ENCODE peak calls at places on chromosome 15, in ten cellular contexts. C is upper lobe of left lung; U is HEK293T; O is stimulated activated CD4-positive, alpha-beta T cell treated with anti-CD3 and anti-CD28 coated beads, Interleukin-2, amount 100 ng/mL, for 48 hours; H is right lobe of liver; W is activated T-cell treated with anti-CD3 and anti-CD28 coated beads for 1 hour; A is RPMI7951; Y is epithelial cell of esophagus; D is GOT3; V is pancreas. I is an unnamed sample.

GRCh38 chr15:63827113-63827512 is 6.6 kb downstream of the HERC1 start:
- DNase-seq in C (no peak), U (no peak), O (no peak), H (no peak), W (no peak), A (no peak), Y (no peak), D (no peak), V (no peak), I (no peak)

GRCh38 chr15:68830141-68830540 is 9.4 kb upstream of the ANP32A start:
- DNase-seq in C (no peak), U (no peak), O (no peak), H (no peak), W (no peak), A (no peak), Y (no peak), D (no peak), V (no peak), I (no peak)

GRCh38 chr15:70159397-70160009 is 61.8 kb upstream of the TLE3 start:
- DNase-seq in C (no peak), U (no peak), O (no peak), H (no peak), W (no peak), A (no peak), Y (no peak), D (no peak), V (no peak), I (no peak)

GRCh38 chr15:89371145-89372044 is 36.8 kb upstream of the POLG start:
- DNase-seq in C (no peak), U (no peak), O (no peak), H (no peak), W (no peak), A (no peak), Y (peak), D (no peak), V (peak), I (no peak)

GRCh38 chr15:81910997-81911396 is 134.8 kb downstream of the MEX3B start:
- DNase-seq in C (no peak), U (no peak), O (no peak), H (no peak), W (no peak), A (no peak), Y (no peak), D (no peak), V (no peak), I (no peak)

GRCh38 chr15:31254431-31255175 is 72.0 kb upstream of the KLF13 start:
- DNase-seq in C (no peak), U (peak), O (no peak), H (no peak), W (no peak), A (peak), Y (no peak), D (no peak), V (no peak), I (no peak)

GRCh38 chr15:66854012-66854965 is 152.3 kb downstream of the SMAD6 start:
- DNase-seq in C (peak), U (no peak), O (no peak), H (peak), W (no peak), A (no peak), Y (no peak), D (no peak), V (no peak), I (no peak)

GRCh38 chr15:80399508-80399907 is 4.7 kb upstream of the ARNT2 start:
- DNase-seq in C (no peak), U (no peak), O (no peak), H (no peak), W (no peak), A (no peak), Y (no peak), D (no peak), V (no peak), I (no peak)

GRCh38 chr15:99207672-99208071 is 41.7 kb downstream of the TTC23 start:
- DNase-seq in C (no peak), U (no peak), O (no peak), H (no peak), W (no peak), A (no peak), Y (no peak), D (no peak), V (no peak), I (peak)

GRCh38 chr15:81948751-81949150 is 97.1 kb downstream of the MEX3B start:
- DNase-seq in C (no peak), U (no peak), O (no peak), H (no peak), W (no peak), A (peak), Y (no peak), D (no peak), V (no peak), I (no peak)

GRCh38 chr15:36584511-36584910 is 5.1 kb downstream of the CDIN1 start:
- DNase-seq in C (no peak), U (no peak), O (no peak), H (no peak), W (no peak), A (no peak), Y (no peak), D (no peak), V (no peak), I (no peak)

GRCh38 chr15:70219256-70219919 is 121.7 kb upstream of the TLE3 start:
- DNase-seq in C (no peak), U (no peak), O (no peak), H (peak), W (no peak), A (no peak), Y (no peak), D (no peak), V (no peak), I (no peak)

GRCh38 chr15:57379487-57379886 is 3.2 kb downstream of the CGNL1 start:
- DNase-seq in C (no peak), U (no peak), O (no peak), H (no peak), W (no peak), A (no peak), Y (no peak), D (no peak), V (no peak), I (no peak)

GRCh38 chr15:40471778-40472130 is 970 bp downstream of the CHST14 start:
- DNase-seq in C (peak), U (no peak), O (no peak), H (no peak), W (no peak), A (peak), Y (peak), D (no peak), V (no peak), I (no peak)

GRCh38 chr15:77508541-77509505 is 88.1 kb downstream of the HMG20A start:
- DNase-seq in C (peak), U (no peak), O (no peak), H (peak), W (no peak), A (peak), Y (no peak), D (no peak), V (peak), I (no peak)

GRCh38 chr15:78201281-78202190 is 32.8 kb downstream of the ACSBG1 start:
- DNase-seq in C (no peak), U (no peak), O (no peak), H (no peak), W (no peak), A (no peak), Y (no peak), D (no peak), V (no peak), I (no peak)

GRCh38 chr15:67884514-67885225 is 44.8 kb upstream of the RNU6-1 start:
- DNase-seq in C (peak), U (peak), O (peak), H (peak), W (peak), A (peak), Y (peak), D (no peak), V (peak), I (no peak)

GRCh38 chr15:58190419-58190818 is 52.2 kb downstream of the AQP9 start:
- DNase-seq in C (no peak), U (no peak), O (no peak), H (no peak), W (no peak), A (peak), Y (peak), D (no peak), V (no peak), I (no peak)

GRCh38 chr15:92407343-92407742 is 13.7 kb downstream of the ST8SIA2 start:
- DNase-seq in C (no peak), U (no peak), O (no peak), H (no peak), W (no peak), A (no peak), Y (no peak), D (no peak), V (no peak), I (no peak)

GRCh38 chr15:48285329-48286214 is 45.7 kb upstream of the DUT start:
- DNase-seq in C (peak), U (peak), O (peak), H (no peak), W (peak), A (peak), Y (peak), D (no peak), V (peak), I (peak)

GRCh38 chr15:64222573-64223361 is 59.9 kb upstream of the PPIB start:
- DNase-seq in C (no peak), U (no peak), O (no peak), H (no peak), W (no peak), A (no peak), Y (peak), D (no peak), V (no peak), I (no peak)

GRCh38 chr15:100707229-100707628 is 104.8 kb downstream of the ASB7 start:
- DNase-seq in C (no peak), U (no peak), O (no peak), H (no peak), W (no peak), A (no peak), Y (no peak), D (no peak), V (no peak), I (no peak)

GRCh38 chr15:39127925-39128617 is 452.8 kb upstream of the THBS1 start:
- DNase-seq in C (peak), U (no peak), O (no peak), H (no peak), W (no peak), A (peak), Y (peak), D (no peak), V (no peak), I (peak)

GRCh38 chr15:31326729-31327673 is at the start of gene KLF13:
- DNase-seq in C (no peak), U (peak), O (peak), H (no peak), W (peak), A (no peak), Y (peak), D (no peak), V (peak), I (peak)

GRCh38 chr15:29105151-29105785 is 164.4 kb downstream of the NSMCE3 start:
- DNase-seq in C (no peak), U (no peak), O (no peak), H (no peak), W (no peak), A (no peak), Y (no peak), D (no peak), V (no peak), I (no peak)

GRCh38 chr15:44775923-44776322 is 39.6 kb downstream of the TRIM69 start:
- DNase-seq in C (no peak), U (no peak), O (no peak), H (no peak), W (no peak), A (peak), Y (peak), D (no peak), V (no peak), I (peak)

GRCh38 chr15:56491110-56491722 is 26.3 kb upstream of the MNS1 start:
- DNase-seq in C (peak), U (peak), O (peak), H (peak), W (peak), A (peak), Y (peak), D (peak), V (peak), I (peak)

GRCh38 chr15:68298882-68299381 is 21.4 kb downstream of the FEM1B start:
- DNase-seq in C (no peak), U (no peak), O (no peak), H (peak), W (no peak), A (peak), Y (no peak), D (no peak), V (no peak), I (no peak)

GRCh38 chr15:95713315-95713714 is 617.2 kb upstream of the NR2F2 start:
- DNase-seq in C (no peak), U (no peak), O (no peak), H (no peak), W (no peak), A (no peak), Y (no peak), D (no peak), V (no peak), I (no peak)

GRCh38 chr15:33201376-33202189 is 7.1 kb upstream of the FMN1 start:
- DNase-seq in C (peak), U (peak), O (peak), H (peak), W (peak), A (peak), Y (peak), D (no peak), V (peak), I (peak)

GRCh38 chr15:53354905-53355304 is 404.6 kb downstream of the WDR72 start:
- DNase-seq in C (no peak), U (no peak), O (no peak), H (no peak), W (no peak), A (peak), Y (no peak), D (no peak), V (no peak), I (no peak)

GRCh38 chr15:36675008-36675407 is 95.6 kb downstream of the CDIN1 start:
- DNase-seq in C (no peak), U (no peak), O (no peak), H (no peak), W (no peak), A (no peak), Y (no peak), D (no peak), V (no peak), I (no peak)

GRCh38 chr15:77905301-77905920 is 172.1 kb downstream of the TBC1D2B start:
- DNase-seq in C (no peak), U (no peak), O (no peak), H (peak), W (no peak), A (no peak), Y (no peak), D (no peak), V (no peak), I (no peak)

GRCh38 chr15:100170280-100170654 is 171.5 kb downstream of the ADAMTS17 start:
- DNase-seq in C (no peak), U (no peak), O (peak), H (no peak), W (no peak), A (no peak), Y (no peak), D (no peak), V (no peak), I (no peak)

GRCh38 chr15:68335251-68335650 is 57.7 kb downstream of the FEM1B start:
- DNase-seq in C (no peak), U (no peak), O (no peak), H (peak), W (no peak), A (peak), Y (peak), D (no peak), V (peak), I (peak)

GRCh38 chr15:45225506-45226273 is 26.3 kb upstream of the SLC28A2 start:
- DNase-seq in C (no peak), U (no peak), O (no peak), H (no peak), W (no peak), A (no peak), Y (no peak), D (no peak), V (no peak), I (no peak)